ENCODE peak calls at places on chromosomes 4 and X, in eight cellular contexts. One of them, this sample, is unnamed.
A peak's percentile ranks its signal among the peaks of the same experiment; 100 is the strongest.

GRCh38 chr4:24470681-24471622 is 113.4 kb downstream of the DHX15 start:
- DNase-seq in CD8-positive, alpha-beta T cell: no peak
- DNase-seq in DMS79 treated with DMSO at 0.1 percent for 48 hours: peak; percentile 35
- DNase-seq in EH: peak; percentile 37
- DNase-seq in fibroblast of lung: peak; percentile 64
- DNase-seq in stomach: no peak
- DNase-seq in psoas muscle: peak; percentile 47
- DNase-seq in amygdala: peak; percentile 11
- DNase-seq in this sample: no peak

GRCh38 chrX:136636121-136636520 is 11.8 kb upstream of the CD40LG start:
- DNase-seq in CD8-positive, alpha-beta T cell: no peak
- DNase-seq in DMS79 treated with DMSO at 0.1 percent for 48 hours: no peak
- DNase-seq in EH: no peak
- DNase-seq in fibroblast of lung: no peak
- DNase-seq in stomach: no peak
- DNase-seq in psoas muscle: no peak
- DNase-seq in amygdala: no peak
- DNase-seq in this sample: no peak

GRCh38 chrX:51496501-51497291 is at the start of gene NUDT11:
- DNase-seq in CD8-positive, alpha-beta T cell: peak; percentile 51
- DNase-seq in DMS79 treated with DMSO at 0.1 percent for 48 hours: peak; percentile 12
- DNase-seq in EH: peak; percentile 77
- DNase-seq in fibroblast of lung: peak; percentile 72
- DNase-seq in stomach: peak; percentile 38
- DNase-seq in psoas muscle: peak; percentile 45
- DNase-seq in amygdala: peak; percentile 1
- DNase-seq in this sample: peak; percentile 6

GRCh38 chrX:65757943-65758342 is 90.5 kb downstream of the MSN start:
- DNase-seq in CD8-positive, alpha-beta T cell: no peak
- DNase-seq in DMS79 treated with DMSO at 0.1 percent for 48 hours: no peak
- DNase-seq in EH: no peak
- DNase-seq in fibroblast of lung: no peak
- DNase-seq in stomach: no peak
- DNase-seq in psoas muscle: no peak
- DNase-seq in amygdala: no peak
- DNase-seq in this sample: no peak

GRCh38 chr4:18192901-18193300 is 171.3 kb upstream of the LCORL start:
- DNase-seq in CD8-positive, alpha-beta T cell: no peak
- DNase-seq in DMS79 treated with DMSO at 0.1 percent for 48 hours: no peak
- DNase-seq in EH: no peak
- DNase-seq in fibroblast of lung: no peak
- DNase-seq in stomach: no peak
- DNase-seq in psoas muscle: no peak
- DNase-seq in amygdala: no peak
- DNase-seq in this sample: no peak

GRCh38 chrX:81301877-81302276 is 100.0 kb downstream of the SH3BGRL start:
- DNase-seq in CD8-positive, alpha-beta T cell: no peak
- DNase-seq in DMS79 treated with DMSO at 0.1 percent for 48 hours: no peak
- DNase-seq in EH: no peak
- DNase-seq in fibroblast of lung: peak; percentile 22
- DNase-seq in stomach: no peak
- DNase-seq in psoas muscle: no peak
- DNase-seq in amygdala: no peak
- DNase-seq in this sample: no peak

GRCh38 chr4:7461171-7461570 is 26.4 kb upstream of the PSAPL1 start:
- DNase-seq in CD8-positive, alpha-beta T cell: no peak
- DNase-seq in DMS79 treated with DMSO at 0.1 percent for 48 hours: no peak
- DNase-seq in EH: no peak
- DNase-seq in fibroblast of lung: no peak
- DNase-seq in stomach: no peak
- DNase-seq in psoas muscle: no peak
- DNase-seq in amygdala: no peak
- DNase-seq in this sample: no peak

GRCh38 chr4:147984065-147984777 is 252.3 kb downstream of the ARHGAP10 start:
- DNase-seq in CD8-positive, alpha-beta T cell: no peak
- DNase-seq in DMS79 treated with DMSO at 0.1 percent for 48 hours: no peak
- DNase-seq in EH: peak; percentile 67
- DNase-seq in fibroblast of lung: peak; percentile 30
- DNase-seq in stomach: no peak
- DNase-seq in psoas muscle: no peak
- DNase-seq in amygdala: no peak
- DNase-seq in this sample: peak; percentile 1

GRCh38 chr4:109912706-109913621 is at the start of gene EGF:
- DNase-seq in CD8-positive, alpha-beta T cell: no peak
- DNase-seq in DMS79 treated with DMSO at 0.1 percent for 48 hours: no peak
- DNase-seq in EH: peak; percentile 78
- DNase-seq in fibroblast of lung: peak; percentile 82
- DNase-seq in stomach: no peak
- DNase-seq in psoas muscle: no peak
- DNase-seq in amygdala: no peak
- DNase-seq in this sample: no peak

GRCh38 chrX:64975491-64975890 is 759 bp downstream of the ZC4H2 start:
- DNase-seq in CD8-positive, alpha-beta T cell: peak; percentile 49
- DNase-seq in DMS79 treated with DMSO at 0.1 percent for 48 hours: no peak
- DNase-seq in EH: peak; percentile 15
- DNase-seq in fibroblast of lung: peak; percentile 10
- DNase-seq in stomach: peak; percentile 28
- DNase-seq in psoas muscle: peak; percentile 16
- DNase-seq in amygdala: peak; percentile 1
- DNase-seq in this sample: peak; percentile 27

GRCh38 chrX:15465896-15466651 is 27.1 kb downstream of the PIR start:
- DNase-seq in CD8-positive, alpha-beta T cell: no peak
- DNase-seq in DMS79 treated with DMSO at 0.1 percent for 48 hours: no peak
- DNase-seq in EH: peak; percentile 11
- DNase-seq in fibroblast of lung: no peak
- DNase-seq in stomach: no peak
- DNase-seq in psoas muscle: no peak
- DNase-seq in amygdala: no peak
- DNase-seq in this sample: peak; percentile 0

GRCh38 chr4:21656832-21657231 is 291.7 kb downstream of the KCNIP4 start:
- DNase-seq in CD8-positive, alpha-beta T cell: no peak
- DNase-seq in DMS79 treated with DMSO at 0.1 percent for 48 hours: no peak
- DNase-seq in EH: peak; percentile 63
- DNase-seq in fibroblast of lung: peak; percentile 48
- DNase-seq in stomach: no peak
- DNase-seq in psoas muscle: no peak
- DNase-seq in amygdala: no peak
- DNase-seq in this sample: no peak

GRCh38 chr4:26067035-26067434 is 153.0 kb downstream of the SMIM20 start:
- DNase-seq in CD8-positive, alpha-beta T cell: no peak
- DNase-seq in DMS79 treated with DMSO at 0.1 percent for 48 hours: no peak
- DNase-seq in EH: no peak
- DNase-seq in fibroblast of lung: no peak
- DNase-seq in stomach: no peak
- DNase-seq in psoas muscle: no peak
- DNase-seq in amygdala: no peak
- DNase-seq in this sample: no peak

GRCh38 chrX:130051176-130051845 is 59.0 kb downstream of the ELF4 start:
- DNase-seq in CD8-positive, alpha-beta T cell: no peak
- DNase-seq in DMS79 treated with DMSO at 0.1 percent for 48 hours: no peak
- DNase-seq in EH: no peak
- DNase-seq in fibroblast of lung: no peak
- DNase-seq in stomach: no peak
- DNase-seq in psoas muscle: no peak
- DNase-seq in amygdala: no peak
- DNase-seq in this sample: no peak

GRCh38 chr4:54274786-54275503 is 45.9 kb downstream of the PDGFRA start:
- DNase-seq in CD8-positive, alpha-beta T cell: no peak
- DNase-seq in DMS79 treated with DMSO at 0.1 percent for 48 hours: no peak
- DNase-seq in EH: no peak
- DNase-seq in fibroblast of lung: no peak
- DNase-seq in stomach: no peak
- DNase-seq in psoas muscle: no peak
- DNase-seq in amygdala: no peak
- DNase-seq in this sample: no peak

GRCh38 chr4:48645225-48645794 is 134.8 kb downstream of the FRYL start:
- DNase-seq in CD8-positive, alpha-beta T cell: no peak
- DNase-seq in DMS79 treated with DMSO at 0.1 percent for 48 hours: no peak
- DNase-seq in EH: no peak
- DNase-seq in fibroblast of lung: peak; percentile 24
- DNase-seq in stomach: no peak
- DNase-seq in psoas muscle: no peak
- DNase-seq in amygdala: no peak
- DNase-seq in this sample: no peak

GRCh38 chrX:129721870-129722269 is 16.9 kb upstream of the XPNPEP2 start:
- DNase-seq in CD8-positive, alpha-beta T cell: no peak
- DNase-seq in DMS79 treated with DMSO at 0.1 percent for 48 hours: no peak
- DNase-seq in EH: no peak
- DNase-seq in fibroblast of lung: no peak
- DNase-seq in stomach: no peak
- DNase-seq in psoas muscle: no peak
- DNase-seq in amygdala: no peak
- DNase-seq in this sample: no peak

GRCh38 chrX:140091276-140091886 is 126.1 kb upstream of the CXorf66 start:
- DNase-seq in CD8-positive, alpha-beta T cell: no peak
- DNase-seq in DMS79 treated with DMSO at 0.1 percent for 48 hours: no peak
- DNase-seq in EH: no peak
- DNase-seq in fibroblast of lung: peak; percentile 12
- DNase-seq in stomach: peak; percentile 36
- DNase-seq in psoas muscle: peak; percentile 20
- DNase-seq in amygdala: no peak
- DNase-seq in this sample: no peak

GRCh38 chr4:127844605-127845116 is 36.0 kb upstream of the PLK4 start:
- DNase-seq in CD8-positive, alpha-beta T cell: no peak
- DNase-seq in DMS79 treated with DMSO at 0.1 percent for 48 hours: no peak
- DNase-seq in EH: no peak
- DNase-seq in fibroblast of lung: peak; percentile 39
- DNase-seq in stomach: no peak
- DNase-seq in psoas muscle: no peak
- DNase-seq in amygdala: no peak
- DNase-seq in this sample: no peak

GRCh38 chr4:13750594-13750993 is 123.1 kb upstream of the BOD1L1 start:
- DNase-seq in CD8-positive, alpha-beta T cell: no peak
- DNase-seq in DMS79 treated with DMSO at 0.1 percent for 48 hours: no peak
- DNase-seq in EH: no peak
- DNase-seq in fibroblast of lung: no peak
- DNase-seq in stomach: no peak
- DNase-seq in psoas muscle: no peak
- DNase-seq in amygdala: no peak
- DNase-seq in this sample: no peak

GRCh38 chr4:185201983-185202962 is 1.5 kb downstream of the CFAP97 start:
- DNase-seq in CD8-positive, alpha-beta T cell: no peak
- DNase-seq in DMS79 treated with DMSO at 0.1 percent for 48 hours: no peak
- DNase-seq in EH: peak; percentile 60
- DNase-seq in fibroblast of lung: peak; percentile 42
- DNase-seq in stomach: no peak
- DNase-seq in psoas muscle: no peak
- DNase-seq in amygdala: no peak
- DNase-seq in this sample: no peak

GRCh38 chr4:94626942-94627341 is 130.8 kb upstream of the BMPR1B start:
- DNase-seq in CD8-positive, alpha-beta T cell: no peak
- DNase-seq in DMS79 treated with DMSO at 0.1 percent for 48 hours: no peak
- DNase-seq in EH: no peak
- DNase-seq in fibroblast of lung: no peak
- DNase-seq in stomach: no peak
- DNase-seq in psoas muscle: no peak
- DNase-seq in amygdala: no peak
- DNase-seq in this sample: no peak

GRCh38 chrX:9467751-9468150 is 2.9 kb downstream of the TBL1X start:
- DNase-seq in CD8-positive, alpha-beta T cell: no peak
- DNase-seq in DMS79 treated with DMSO at 0.1 percent for 48 hours: no peak
- DNase-seq in EH: no peak
- DNase-seq in fibroblast of lung: no peak
- DNase-seq in stomach: no peak
- DNase-seq in psoas muscle: no peak
- DNase-seq in amygdala: no peak
- DNase-seq in this sample: no peak

GRCh38 chr4:151144329-151145072 is 45.1 kb downstream of the RPS3A start:
- DNase-seq in CD8-positive, alpha-beta T cell: no peak
- DNase-seq in DMS79 treated with DMSO at 0.1 percent for 48 hours: no peak
- DNase-seq in EH: no peak
- DNase-seq in fibroblast of lung: no peak
- DNase-seq in stomach: no peak
- DNase-seq in psoas muscle: no peak
- DNase-seq in amygdala: no peak
- DNase-seq in this sample: no peak

GRCh38 chr4:39706334-39706733 is 8.4 kb downstream of the UBE2K start:
- DNase-seq in CD8-positive, alpha-beta T cell: no peak
- DNase-seq in DMS79 treated with DMSO at 0.1 percent for 48 hours: no peak
- DNase-seq in EH: peak; percentile 94
- DNase-seq in fibroblast of lung: peak; percentile 88
- DNase-seq in stomach: peak; percentile 77
- DNase-seq in psoas muscle: peak; percentile 45
- DNase-seq in amygdala: no peak
- DNase-seq in this sample: no peak

GRCh38 chrX:120468825-120469525 is at the start of gene LAMP2:
- DNase-seq in CD8-positive, alpha-beta T cell: peak; percentile 82
- DNase-seq in DMS79 treated with DMSO at 0.1 percent for 48 hours: peak; percentile 54
- DNase-seq in EH: peak; percentile 90
- DNase-seq in fibroblast of lung: peak; percentile 88
- DNase-seq in stomach: peak; percentile 89
- DNase-seq in psoas muscle: peak; percentile 89
- DNase-seq in amygdala: peak; percentile 65
- DNase-seq in this sample: peak; percentile 59

GRCh38 chrX:45803383-45803921 is 602.8 kb upstream of the DIPK2B start:
- DNase-seq in CD8-positive, alpha-beta T cell: no peak
- DNase-seq in DMS79 treated with DMSO at 0.1 percent for 48 hours: no peak
- DNase-seq in EH: peak; percentile 92
- DNase-seq in fibroblast of lung: peak; percentile 95
- DNase-seq in stomach: no peak
- DNase-seq in psoas muscle: no peak
- DNase-seq in amygdala: no peak
- DNase-seq in this sample: no peak

GRCh38 chr4:153448003-153448731 is 18.0 kb upstream of the TMEM131L start:
- DNase-seq in CD8-positive, alpha-beta T cell: no peak
- DNase-seq in DMS79 treated with DMSO at 0.1 percent for 48 hours: peak; percentile 31
- DNase-seq in EH: peak; percentile 43
- DNase-seq in fibroblast of lung: peak; percentile 37
- DNase-seq in stomach: no peak
- DNase-seq in psoas muscle: no peak
- DNase-seq in amygdala: no peak
- DNase-seq in this sample: no peak

GRCh38 chrX:44580466-44580865 is 37.8 kb upstream of the FUNDC1 start:
- DNase-seq in CD8-positive, alpha-beta T cell: no peak
- DNase-seq in DMS79 treated with DMSO at 0.1 percent for 48 hours: no peak
- DNase-seq in EH: peak; percentile 29
- DNase-seq in fibroblast of lung: peak; percentile 73
- DNase-seq in stomach: no peak
- DNase-seq in psoas muscle: no peak
- DNase-seq in amygdala: no peak
- DNase-seq in this sample: no peak

GRCh38 chr4:7666011-7666410 is 231.3 kb upstream of the PSAPL1 start:
- DNase-seq in CD8-positive, alpha-beta T cell: no peak
- DNase-seq in DMS79 treated with DMSO at 0.1 percent for 48 hours: no peak
- DNase-seq in EH: no peak
- DNase-seq in fibroblast of lung: no peak
- DNase-seq in stomach: no peak
- DNase-seq in psoas muscle: no peak
- DNase-seq in amygdala: no peak
- DNase-seq in this sample: no peak

GRCh38 chr4:109389367-109390118 is 44.1 kb upstream of the SEC24B start:
- DNase-seq in CD8-positive, alpha-beta T cell: no peak
- DNase-seq in DMS79 treated with DMSO at 0.1 percent for 48 hours: no peak
- DNase-seq in EH: no peak
- DNase-seq in fibroblast of lung: no peak
- DNase-seq in stomach: no peak
- DNase-seq in psoas muscle: no peak
- DNase-seq in amygdala: no peak
- DNase-seq in this sample: no peak

GRCh38 chrX:123830309-123830708 is 29.5 kb upstream of the XIAP start:
- DNase-seq in CD8-positive, alpha-beta T cell: no peak
- DNase-seq in DMS79 treated with DMSO at 0.1 percent for 48 hours: peak; percentile 88
- DNase-seq in EH: no peak
- DNase-seq in fibroblast of lung: peak; percentile 83
- DNase-seq in stomach: peak; percentile 36
- DNase-seq in psoas muscle: no peak
- DNase-seq in amygdala: no peak
- DNase-seq in this sample: no peak

GRCh38 chrX:39731735-39732134 is 366.0 kb downstream of the BCOR start:
- DNase-seq in CD8-positive, alpha-beta T cell: no peak
- DNase-seq in DMS79 treated with DMSO at 0.1 percent for 48 hours: no peak
- DNase-seq in EH: no peak
- DNase-seq in fibroblast of lung: no peak
- DNase-seq in stomach: no peak
- DNase-seq in psoas muscle: no peak
- DNase-seq in amygdala: no peak
- DNase-seq in this sample: no peak

GRCh38 chr4:80008971-80009370 is 64.1 kb downstream of the ANTXR2 start:
- DNase-seq in CD8-positive, alpha-beta T cell: no peak
- DNase-seq in DMS79 treated with DMSO at 0.1 percent for 48 hours: no peak
- DNase-seq in EH: no peak
- DNase-seq in fibroblast of lung: no peak
- DNase-seq in stomach: no peak
- DNase-seq in psoas muscle: no peak
- DNase-seq in amygdala: no peak
- DNase-seq in this sample: no peak

This sample was measured in T-helper 2 cell.